ENCODE peak calls at places on chromosome 5, in five cellular contexts. J is iris pigment epithelial cell, C is GM06990, X is HS-5, Y is fibroblast of lung. F is an unnamed sample.

GRCh38 chr5:16737620-16738364 is 121.0 kb upstream of the RETREG1 start:
- DNase-seq in J (no peak), C (no peak), X (no peak), Y (no peak), F (no peak)

GRCh38 chr5:160685695-160686094 is 166.3 kb downstream of the ATP10B start:
- DNase-seq in J (no peak), C (no peak), X (no peak), Y (no peak), F (no peak)

GRCh38 chr5:176692326-176692725 is 45.0 kb downstream of the TSPAN17 start:
- DNase-seq in J (no peak), C (no peak), X (no peak), Y (no peak), F (no peak)

GRCh38 chr5:107361945-107362344 is 308.8 kb downstream of the EFNA5 start:
- DNase-seq in J (peak), C (no peak), X (no peak), Y (no peak), F (no peak)

GRCh38 chr5:135996611-135997010 is 32.2 kb upstream of the TGFBI start:
- DNase-seq in J (peak), C (no peak), X (no peak), Y (peak), F (no peak)

GRCh38 chr5:33322632-33323031 is 118.1 kb upstream of the TARS1 start:
- DNase-seq in J (no peak), C (no peak), X (no peak), Y (no peak), F (no peak)

GRCh38 chr5:41925555-41925946 is 470 bp downstream of the FBXO4 start:
- DNase-seq in J (no peak), C (no peak), X (no peak), Y (peak), F (peak)

GRCh38 chr5:71454913-71455312 is 538 bp upstream of the BDP1 start:
- DNase-seq in J (no peak), C (no peak), X (no peak), Y (no peak), F (no peak)

GRCh38 chr5:73686912-73687311 is 60.9 kb downstream of the ARHGEF28 start:
- DNase-seq in J (no peak), C (peak), X (no peak), Y (no peak), F (no peak)

GRCh38 chr5:99763021-99763814 is 772.0 kb upstream of the FAM174A start:
- DNase-seq in J (no peak), C (no peak), X (no peak), Y (no peak), F (no peak)

GRCh38 chr5:180860273-180860886 is 696 bp downstream of the ZFP62 start:
- DNase-seq in J (peak), C (peak), X (no peak), Y (no peak), F (no peak)

GRCh38 chr5:178424141-178424855 is 165.9 kb downstream of the COL23A1 start:
- DNase-seq in J (no peak), C (no peak), X (no peak), Y (no peak), F (no peak)

GRCh38 chr5:91283899-91284298 is 99.2 kb downstream of the ARRDC3 start:
- DNase-seq in J (peak), C (no peak), X (no peak), Y (peak), F (peak)

GRCh38 chr5:131423056-131423455 is 159.2 kb downstream of the CDC42SE2 start:
- DNase-seq in J (peak), C (no peak), X (no peak), Y (peak), F (no peak)

GRCh38 chr5:139524446-139524845 is 36.7 kb upstream of the UBE2D2 start:
- DNase-seq in J (no peak), C (no peak), X (no peak), Y (no peak), F (no peak)

GRCh38 chr5:120358949-120359348 is 105.2 kb upstream of the PRR16 start:
- DNase-seq in J (peak), C (no peak), X (no peak), Y (no peak), F (no peak)

GRCh38 chr5:39100851-39101396 is 26.7 kb upstream of the RICTOR start:
- DNase-seq in J (peak), C (no peak), X (peak), Y (peak), F (peak)

GRCh38 chr5:28512648-28513047 is 1474.3 kb upstream of the CDH9 start:
- DNase-seq in J (peak), C (no peak), X (no peak), Y (no peak), F (no peak)

GRCh38 chr5:131221888-131222287 is 42.0 kb upstream of the CDC42SE2 start:
- DNase-seq in J (peak), C (no peak), X (no peak), Y (peak), F (peak)

GRCh38 chr5:150082364-150082763 is 4.0 kb downstream of the CSF1R start:
- DNase-seq in J (no peak), C (no peak), X (no peak), Y (no peak), F (no peak)

GRCh38 chr5:169098331-169099121 is 202.4 kb downstream of the SLIT3 start:
- DNase-seq in J (no peak), C (no peak), X (no peak), Y (no peak), F (no peak)

GRCh38 chr5:173032730-173033129 is 23.4 kb upstream of the CREBRF start:
- DNase-seq in J (no peak), C (no peak), X (no peak), Y (no peak), F (no peak)

GRCh38 chr5:178247481-178248456 is 15.2 kb upstream of the PHYKPL start:
- DNase-seq in J (no peak), C (no peak), X (no peak), Y (no peak), F (no peak)

GRCh38 chr5:119515192-119515591 is 62.9 kb downstream of the HSD17B4 start:
- DNase-seq in J (peak), C (no peak), X (no peak), Y (peak), F (no peak)

F was measured in foreskin keratinocyte.